ENCODE peak calls at places on chromosomes 4 and X, in four cellular contexts. J is dorsolateral prefrontal cortex, S is fibroblast of pulmonary artery, T is NCI-H2171 treated with DMSO at 0.1 percent for 48 hours. G is an unnamed sample.

GRCh38 chrX:125404667-125405160 is 85.0 kb downstream of the TEX13C start:
- DNase-seq in S (no peak), T (no peak), J (no peak), G (no peak)

GRCh38 chrX:103554687-103555417 is 30.5 kb upstream of the TCEAL4 start:
- DNase-seq in S (no peak), J (peak), T (peak), G (peak)

GRCh38 chr4:47543331-47543730 is 58.3 kb downstream of the ATP10D start:
- DNase-seq in J (no peak), S (no peak), T (no peak), G (no peak)

GRCh38 chr4:119103263-119103662 is 32.4 kb upstream of the MYOZ2 start:
- DNase-seq in T (no peak), J (no peak), S (peak), G (no peak)

GRCh38 chr4:166972071-166972470 is 262.2 kb downstream of the SPOCK3 start:
- DNase-seq in T (no peak), S (peak), J (no peak), G (no peak)

GRCh38 chr4:158856852-158857251 is 88.0 kb downstream of the FNIP2 start:
- DNase-seq in S (peak), T (peak), J (no peak), G (no peak)

GRCh38 chrX:5971300-5971699 is 257.4 kb downstream of the NLGN4X start:
- DNase-seq in S (no peak), T (no peak), J (no peak), G (no peak)

GRCh38 chr4:150316332-150317205 is 238.3 kb downstream of the DCLK2 start:
- DNase-seq in S (peak), T (no peak), J (no peak), G (no peak)

GRCh38 chr4:14403132-14403531 is 599.1 kb upstream of the CPEB2 start:
- DNase-seq in S (no peak), J (no peak), T (no peak), G (no peak)

GRCh38 chrX:39327255-39327654 is 526.0 kb downstream of the MID1IP1 start:
- DNase-seq in J (no peak), T (no peak), S (no peak), G (no peak)

GRCh38 chr4:84573738-84574720 is 8.9 kb upstream of the CDS1 start:
- DNase-seq in J (no peak), S (no peak), T (no peak), G (no peak)

GRCh38 chr4:112130903-112131302 is 14.4 kb upstream of the FAM241A start:
- DNase-seq in J (no peak), S (no peak), T (no peak), G (no peak)

GRCh38 chrX:114508836-114509235 is 75.0 kb upstream of the HTR2C start:
- DNase-seq in J (no peak), S (no peak), T (no peak), G (no peak)

GRCh38 chrX:131854586-131854985 is 168.5 kb upstream of the STK26 start:
- DNase-seq in J (no peak), S (peak), T (peak), G (no peak)

GRCh38 chr4:2689114-2689513 is 67.0 kb downstream of the TNIP2 start:
- DNase-seq in J (no peak), T (peak), S (no peak), G (no peak)

GRCh38 chr4:151530783-151531182 is 121.8 kb downstream of the FHIP1A start:
- DNase-seq in T (no peak), J (no peak), S (peak), G (no peak)

GRCh38 chr4:168408620-168409019 is 71.7 kb downstream of the DDX60L start:
- DNase-seq in J (no peak), S (peak), T (peak), G (no peak)

GRCh38 chr4:169254546-169254983 is 16.2 kb downstream of the SH3RF1 start:
- DNase-seq in S (peak), T (no peak), J (no peak), G (no peak)

GRCh38 chrX:132810488-132810887 is 147.9 kb downstream of the HS6ST2 start:
- DNase-seq in T (no peak), S (no peak), J (no peak), G (no peak)

GRCh38 chr4:108030332-108030731 is 40.6 kb downstream of the HADH start:
- DNase-seq in S (peak), J (no peak), T (peak), G (peak)

GRCh38 chr4:7987148-7987989 is 47.7 kb upstream of the AFAP1 start:
- DNase-seq in S (peak), T (peak), J (peak), G (peak)

GRCh38 chrX:68932611-68933010 is 103.8 kb downstream of the EFNB1 start:
- DNase-seq in S (peak), J (no peak), T (no peak), G (no peak)

GRCh38 chr4:173703076-173703475 is 173.0 kb upstream of the HAND2 start:
- DNase-seq in J (no peak), S (no peak), T (no peak), G (no peak)

GRCh38 chrX:39203427-39203826 is 402.2 kb downstream of the MID1IP1 start:
- DNase-seq in J (no peak), S (no peak), T (no peak), G (no peak)

GRCh38 chrX:30572678-30573077 is 4.9 kb downstream of the TASL start:
- DNase-seq in S (no peak), J (no peak), T (no peak), G (no peak)

GRCh38 chrX:24426921-24427746 is 38.0 kb upstream of the PDK3 start:
- DNase-seq in S (peak), T (no peak), J (no peak), G (no peak)

GRCh38 chr4:122360754-122361153 is 18.1 kb upstream of the ADAD1 start:
- DNase-seq in J (no peak), S (no peak), T (no peak), G (no peak)

GRCh38 chr4:77695769-77696168 is 90.1 kb downstream of the CXCL13 start:
- DNase-seq in S (peak), J (no peak), T (no peak), G (no peak)